ENCODE peak calls at places on chromosome X, in five cellular contexts. W is stomach, M is lung, B is aorta, J is HCT116. V is an unnamed sample.

GRCh38 chrX:153948847-153949819 is 4.7 kb upstream of the RENBP start:
- DNase-seq in W (no peak), M (no peak), B (no peak), J (no peak), V (no peak)

GRCh38 chrX:51614353-51614752 is 4.4 kb downstream of the CENPVL3 start:
- DNase-seq in W (no peak), M (no peak), B (no peak), J (peak; percentile 6), V (no peak)

GRCh38 chrX:119015407-119016242 is 41.2 kb downstream of the LONRF3 start:
- DNase-seq in W (peak; percentile 43), M (peak; percentile 41), B (peak; percentile 82), J (peak; percentile 35), V (peak; percentile 49)

GRCh38 chrX:114075073-114075673 is 508.7 kb upstream of the HTR2C start:
- DNase-seq in W (no peak), M (no peak), B (no peak), J (no peak), V (no peak)

GRCh38 chrX:125205084-125205917 is 114.4 kb upstream of the TEX13C start:
- DNase-seq in W (peak; percentile 37), M (peak; percentile 34), B (peak; percentile 80), J (no peak), V (peak; percentile 24)

GRCh38 chrX:15299945-15300851 is 15.2 kb downstream of the ASB11 start:
- DNase-seq in W (no peak), M (no peak), B (no peak), J (no peak), V (no peak)

GRCh38 chrX:124223524-124223923 is 108.9 kb upstream of the TEX13D start:
- DNase-seq in W (no peak), M (no peak), B (no peak), J (no peak), V (no peak)

GRCh38 chrX:101037231-101037630 is 14.7 kb downstream of the TRMT2B start:
- DNase-seq in W (no peak), M (no peak), B (no peak), J (no peak), V (no peak)

GRCh38 chrX:79728421-79728820 is 286.1 kb upstream of the TBX22 start:
- DNase-seq in W (no peak), M (no peak), B (no peak), J (no peak), V (no peak)

GRCh38 chrX:22748093-22748999 is 251.4 kb upstream of the DDX53 start:
- DNase-seq in W (peak; percentile 42), M (peak; percentile 39), B (no peak), J (peak; percentile 19), V (peak; percentile 21)

GRCh38 chrX:17632942-17633341 is 104.4 kb upstream of the SCML1 start:
- DNase-seq in W (no peak), M (no peak), B (no peak), J (no peak), V (no peak)

DNA sequence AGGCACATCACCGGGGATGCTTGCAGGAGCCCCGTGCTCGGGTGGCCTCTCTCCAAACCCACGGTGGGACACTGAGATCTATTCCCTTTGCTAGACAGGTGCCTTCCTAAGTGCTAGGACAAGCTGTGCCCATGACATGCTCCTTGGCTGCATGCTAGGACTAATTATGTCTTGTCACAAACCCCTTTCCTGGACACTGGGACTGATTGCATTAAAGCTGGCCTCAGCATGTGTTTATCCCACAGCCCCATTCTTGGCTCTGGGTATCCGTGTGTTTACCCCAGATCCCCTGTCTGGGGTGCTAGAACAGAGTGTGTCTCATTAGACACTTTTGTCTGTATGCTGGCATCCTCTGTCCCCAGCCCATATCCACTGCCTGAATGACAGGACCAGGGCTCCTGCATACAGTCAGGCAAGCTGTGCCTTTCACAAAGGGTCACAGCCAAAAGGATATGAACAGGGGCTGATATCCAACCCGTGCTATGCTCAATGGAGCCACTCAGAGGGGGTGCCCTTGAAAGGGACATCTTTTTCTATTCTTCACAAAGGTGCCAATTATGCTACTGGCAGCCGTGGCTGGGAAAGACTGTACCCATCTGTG is 9.2 kb upstream of the IQSEC2 start:
- DNase-seq in W (no peak), M (no peak), B (no peak), J (no peak), V (no peak)
- H3K27ac ChIP-seq in W (no peak overlapping the region), M (no peak overlapping the region), B (no peak overlapping the region), J (no peak overlapping the region), V (no peak overlapping the region)

GRCh38 chrX:44913656-44914531 is 40.9 kb downstream of the KDM6A start:
- DNase-seq in W (no peak), M (no peak), B (no peak), J (no peak), V (no peak)

GRCh38 chrX:44914532-44915198 is 41.7 kb downstream of the KDM6A start:
- DNase-seq in W (no peak), M (no peak), B (no peak), J (no peak), V (no peak)

GRCh38 chrX:44922980-44923379 is 50.0 kb downstream of the KDM6A start:
- DNase-seq in W (no peak), M (no peak), B (no peak), J (no peak), V (no peak)

GRCh38 chrX:44915361-44915868 is 42.4 kb downstream of the KDM6A start:
- DNase-seq in W (no peak), M (no peak), B (no peak), J (no peak), V (no peak)

GRCh38 chrX:44918722-44919121 is 45.7 kb downstream of the KDM6A start:
- DNase-seq in W (no peak), M (no peak), B (no peak), J (no peak), V (no peak)
- H3K4me1 ChIP-seq in W (peaks cover 84% of the 10 kb centered on the region), M (peaks cover 10% of the 10 kb centered on the region), B (no peaks in the 10 kb centered on the region), J (peaks cover 5% of the 10 kb centered on the region), V (peaks cover 13% of the 10 kb centered on the region)

GRCh38 chrX:349196-349595 is 30.6 kb upstream of the GTPBP6 start:
- DNase-seq in W (no peak), M (no peak), B (peak; percentile 62), J (no peak), V (no peak)
- H3K27ac ChIP-seq in W (no peak overlapping the region), M (peak overlapping the region; percentile 49), B (no peak overlapping the region), J (no peak overlapping the region), V (peak overlapping the region; percentile 62)

DNA sequence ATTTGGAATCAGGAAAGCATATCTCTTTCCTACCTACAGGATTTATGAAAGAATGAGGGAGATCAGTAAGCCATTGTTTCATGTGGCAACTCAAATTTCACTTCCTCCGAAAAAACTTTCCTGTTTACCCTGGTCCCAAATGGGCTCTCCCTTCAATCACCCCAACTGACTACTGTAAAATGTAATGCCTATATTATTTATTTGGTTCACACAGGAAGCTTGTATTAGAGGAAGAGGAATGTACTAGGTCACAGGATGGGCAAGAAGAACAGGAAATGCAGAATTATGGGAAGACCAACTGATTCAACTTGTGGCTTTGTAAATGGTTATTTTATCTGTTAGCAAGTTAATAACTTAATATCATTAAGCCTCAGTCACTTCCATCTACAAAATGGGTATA is 23.1 kb downstream of the COL4A6 start:
- DNase-seq in W (no peak), M (no peak), B (no peak), J (no peak), V (no peak)
- H3K4me1 ChIP-seq in W (no peaks in the 10 kb centered on the region), M (no peaks in the 10 kb centered on the region), B (no peaks in the 10 kb centered on the region), J (peaks cover 5% of the 10 kb centered on the region), V (no peaks in the 10 kb centered on the region)

GRCh38 chrX:98654565-98654964 is 1755.5 kb downstream of the PCDH19 start:
- DNase-seq in W (no peak), M (no peak), B (no peak), J (no peak), V (no peak)
- H3K27ac ChIP-seq in W (no peak overlapping the region), M (no peak overlapping the region), B (no peak overlapping the region), J (no peak overlapping the region), V (no peak overlapping the region)

GRCh38 chrX:65652098-65652497 is 15.4 kb upstream of the MSN start:
- DNase-seq in W (no peak), M (no peak), B (no peak), J (no peak), V (no peak)
- H3K4me1 ChIP-seq in W (peaks cover 6% of the 10 kb centered on the region), M (peaks cover 3% of the 10 kb centered on the region), B (no peaks in the 10 kb centered on the region), J (no peaks in the 10 kb centered on the region), V (no peaks in the 10 kb centered on the region)

GRCh38 chrX:117978402-117978801 is 138.2 kb downstream of the KLHL13 start:
- DNase-seq in W (no peak), M (no peak), B (no peak), J (no peak), V (no peak)
- H3K27ac ChIP-seq in W (no peak overlapping the region), M (no peak overlapping the region), B (no peak overlapping the region), J (no peak overlapping the region), V (no peak overlapping the region)

GRCh38 chrX:134364711-134365110 is 95.3 kb upstream of the HPRT1 start:
- DNase-seq in W (no peak), M (no peak), B (no peak), J (no peak), V (no peak)
- H3K4me1 ChIP-seq in W (no peaks in the 10 kb centered on the region), M (no peaks in the 10 kb centered on the region), B (no peaks in the 10 kb centered on the region), J (no peaks in the 10 kb centered on the region), V (no peaks in the 10 kb centered on the region)

GRCh38 chrX:115413246-115413878 is 123.8 kb downstream of the LUZP4 start:
- DNase-seq in W (no peak), M (no peak), B (no peak), J (no peak), V (no peak)
- H3K27ac ChIP-seq in W (no peak overlapping the region), M (no peak overlapping the region), B (peak overlapping the region; percentile 33), J (no peak overlapping the region), V (no peak overlapping the region)

GRCh38 chrX:106955004-106955772 is 35.0 kb downstream of the CLDN2 start:
- DNase-seq in W (no peak), M (no peak), B (no peak), J (no peak), V (no peak)

GRCh38 chrX:106954041-106954440 is 33.8 kb downstream of the CLDN2 start:
- DNase-seq in W (no peak), M (no peak), B (no peak), J (no peak), V (no peak)

GRCh38 chrX:106952988-106953387 is 32.8 kb downstream of the CLDN2 start:
- DNase-seq in W (no peak), M (no peak), B (no peak), J (no peak), V (no peak)

GRCh38 chrX:106959897-106960296 is 39.7 kb downstream of the CLDN2 start:
- DNase-seq in W (no peak), M (no peak), B (no peak), J (no peak), V (no peak)

GRCh38 chrX:106957856-106958255 is 37.7 kb downstream of the CLDN2 start:
- DNase-seq in W (no peak), M (no peak), B (no peak), J (no peak), V (no peak)
- H3K4me1 ChIP-seq in W (no peaks in the 10 kb centered on the region), M (no peaks in the 10 kb centered on the region), B (no peaks in the 10 kb centered on the region), J (no peaks in the 10 kb centered on the region), V (no peaks in the 10 kb centered on the region)